ENCODE peak calls at places on chromosomes 1 and 21, in eight cellular contexts. J, N, F, U, W, I, Q and V are unnamed samples.

GRCh38 chr1:155008015-155008941 is 5.7 kb downstream of the ZBTB7B start:
- DNase-seq in J (peak), N (no peak), F (no peak), U (peak), W (no peak), I (peak), Q (no peak), V (no peak)

GRCh38 chr1:44947060-44947773 is 39.2 kb downstream of the EIF2B3 start:
- DNase-seq in J (peak), N (peak), F (peak), U (no peak), W (peak), I (no peak), Q (no peak), V (no peak)

GRCh38 chr21:38505654-38506523 is 7.6 kb upstream of the ERG start:
- DNase-seq in J (no peak), N (peak), F (peak), U (peak), W (no peak), I (peak), Q (peak), V (peak)

GRCh38 chr21:45309069-45309521 is 21.4 kb upstream of the POFUT2 start:
- DNase-seq in J (peak), N (peak), F (peak), U (peak), W (peak), I (no peak), Q (no peak), V (peak)

GRCh38 chr1:70436617-70437236 is 25.7 kb downstream of the CTH start:
- DNase-seq in J (no peak), N (peak), F (peak), U (no peak), W (no peak), I (no peak), Q (no peak), V (peak)

GRCh38 chr21:33026299-33026858 is 644 bp downstream of the OLIG2 start:
- DNase-seq in J (no peak), N (no peak), F (no peak), U (no peak), W (no peak), I (no peak), Q (no peak), V (no peak)

GRCh38 chr1:210796421-210796820 is 337.5 kb downstream of the KCNH1 start:
- DNase-seq in J (no peak), N (no peak), F (no peak), U (no peak), W (no peak), I (no peak), Q (no peak), V (no peak)

GRCh38 chr21:29647353-29647781 is 292.4 kb downstream of the GRIK1 start:
- DNase-seq in J (no peak), N (no peak), F (peak), U (peak), W (no peak), I (no peak), Q (no peak), V (peak)

GRCh38 chr1:147292635-147293251 is 50.3 kb downstream of the CHD1L start:
- DNase-seq in J (no peak), N (no peak), F (peak), U (no peak), W (no peak), I (no peak), Q (no peak), V (peak)

GRCh38 chr1:186022184-186022583 is 288.0 kb downstream of the HMCN1 start:
- DNase-seq in J (no peak), N (no peak), F (no peak), U (no peak), W (no peak), I (no peak), Q (no peak), V (no peak)

GRCh38 chr21:44364151-44365053 is 11.0 kb downstream of the TRPM2 start:
- DNase-seq in J (no peak), N (no peak), F (no peak), U (no peak), W (no peak), I (no peak), Q (no peak), V (no peak)

GRCh38 chr1:214427871-214428277 is 123.5 kb downstream of the PTPN14 start:
- DNase-seq in J (no peak), N (no peak), F (peak), U (no peak), W (no peak), I (no peak), Q (no peak), V (no peak)

GRCh38 chr1:112688781-112689193 is 14.3 kb downstream of the MOV10 start:
- DNase-seq in J (peak), N (no peak), F (no peak), U (no peak), W (no peak), I (no peak), Q (no peak), V (no peak)

GRCh38 chr1:101371259-101371658 is 134.4 kb downstream of the S1PR1 start:
- DNase-seq in J (no peak), N (no peak), F (peak), U (no peak), W (peak), I (no peak), Q (no peak), V (no peak)

GRCh38 chr1:113074237-113074636 is 1.2 kb downstream of the LRIG2 start:
- DNase-seq in J (no peak), N (no peak), F (no peak), U (no peak), W (no peak), I (no peak), Q (no peak), V (no peak)

GRCh38 chr1:41892211-41892840 is 26.4 kb downstream of the HIVEP3 start:
- DNase-seq in J (no peak), N (no peak), F (no peak), U (no peak), W (no peak), I (no peak), Q (no peak), V (no peak)

GRCh38 chr1:223219846-223220610 is 77.0 kb upstream of the TLR5 start:
- DNase-seq in J (peak), N (no peak), F (no peak), U (no peak), W (no peak), I (no peak), Q (no peak), V (no peak)

GRCh38 chr1:228039006-228039481 is 32.2 kb downstream of the WNT3A start:
- DNase-seq in J (no peak), N (no peak), F (no peak), U (no peak), W (no peak), I (no peak), Q (no peak), V (no peak)

GRCh38 chr1:151825811-151826660 is 5.6 kb downstream of the RORC start:
- DNase-seq in J (no peak), N (peak), F (no peak), U (peak), W (no peak), I (no peak), Q (no peak), V (no peak)

GRCh38 chr1:111404588-111404987 is 22.9 kb downstream of the OVGP1 start:
- DNase-seq in J (no peak), N (no peak), F (no peak), U (no peak), W (no peak), I (no peak), Q (no peak), V (no peak)

GRCh38 chr1:111402083-111402482 is 25.5 kb downstream of the OVGP1 start:
- DNase-seq in J (no peak), N (no peak), F (no peak), U (no peak), W (no peak), I (no peak), Q (no peak), V (no peak)

GRCh38 chr1:111406325-111406768 is 21.2 kb downstream of the OVGP1 start:
- DNase-seq in J (no peak), N (peak), F (peak), U (no peak), W (no peak), I (peak), Q (peak), V (no peak)

GRCh38 chr1:111412839-111413238 is 14.7 kb downstream of the OVGP1 start:
- DNase-seq in J (no peak), N (no peak), F (no peak), U (no peak), W (no peak), I (no peak), Q (no peak), V (no peak)

GRCh38 chr1:111407297-111407696 is 20.2 kb downstream of the OVGP1 start:
- DNase-seq in J (no peak), N (no peak), F (no peak), U (no peak), W (no peak), I (no peak), Q (no peak), V (no peak)
- TF ChIP-seq POLR2A in J (no peak), N (no peak), F (no peak), U (no peak), W (no peak), I (no peak), Q (no peak), V (no peak)

GRCh38 chr1:17438977-17439249 is 564 bp downstream of the RCC2 start:
- DNase-seq in J (peak), N (no peak), F (no peak), U (no peak), W (no peak), I (no peak), Q (no peak), V (no peak)

GRCh38 chr1:17436380-17437174 is 2.9 kb downstream of the RCC2 start:
- DNase-seq in J (no peak), N (no peak), F (no peak), U (no peak), W (no peak), I (no peak), Q (no peak), V (no peak)

GRCh38 chr1:17437260-17438175 is 2.0 kb downstream of the RCC2 start:
- DNase-seq in J (peak), N (peak), F (peak), U (peak), W (no peak), I (no peak), Q (no peak), V (peak)

GRCh38 chr1:17439250-17440073 is at the start of gene RCC2:
- DNase-seq in J (peak), N (peak), F (peak), U (peak), W (peak), I (peak), Q (peak), V (peak)

DNA sequence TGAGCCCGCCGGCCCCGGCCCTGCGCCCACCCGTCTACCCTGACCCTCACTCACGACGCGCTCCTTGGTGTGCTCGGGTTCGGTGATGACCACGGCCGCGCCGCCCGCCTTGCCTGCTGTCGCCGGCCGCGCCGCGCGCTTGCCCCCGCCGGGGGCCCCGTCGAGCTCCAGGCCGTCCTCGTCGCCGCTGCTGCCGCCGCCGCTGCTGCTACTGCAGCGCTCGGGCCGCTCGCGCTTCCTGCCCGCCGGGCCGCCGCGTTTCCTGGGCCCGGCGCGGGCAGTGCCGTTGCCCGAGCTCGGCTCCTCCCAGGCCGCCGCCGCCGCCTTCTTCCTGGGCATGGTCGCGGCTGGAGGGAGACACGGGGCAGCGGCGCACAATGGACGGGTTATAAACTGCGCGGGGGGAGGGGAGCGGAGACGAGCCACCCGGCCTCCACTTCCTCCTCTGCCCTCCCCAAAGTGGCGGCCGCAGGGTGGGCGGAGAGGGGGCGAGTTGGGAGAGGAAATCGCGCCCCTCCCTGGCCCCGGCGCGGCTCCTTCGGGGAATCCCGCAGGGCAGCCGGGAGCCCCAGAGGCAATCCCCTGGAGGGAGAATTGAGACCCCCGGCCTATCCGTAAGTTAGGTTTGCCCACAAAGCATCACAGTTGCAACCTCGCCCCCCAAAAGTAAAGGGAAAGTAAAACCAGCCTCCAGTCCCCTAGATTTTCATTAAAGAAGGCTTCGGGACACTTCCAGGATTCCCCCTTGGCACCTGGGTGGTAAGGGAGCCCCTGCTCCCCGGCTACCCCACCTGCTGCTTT is 1.1 kb downstream of the RCC2 start:
- DNase-seq in J (peak), N (peak), F (peak), U (peak), W (peak), I (peak), Q (no peak), V (peak)
- TF ChIP-seq POLR2A in J (no peak), N (no peak), F (peak), U (peak), W (no peak), I (no peak), Q (no peak), V (peak)

GRCh38 chr1:200894712-200895447 is at the start of gene INAVA:
- DNase-seq in J (no peak), N (no peak), F (no peak), U (no peak), W (no peak), I (peak), Q (peak), V (no peak)
- TF ChIP-seq POLR2A in J (no peak), N (no peak), F (no peak), U (no peak), W (no peak), I (peak), Q (no peak), V (no peak)

GRCh38 chr1:150579955-150580642 is 689 bp upstream of the MCL1 start:
- DNase-seq in J (no peak), N (no peak), F (no peak), U (no peak), W (no peak), I (no peak), Q (no peak), V (no peak)
- TF ChIP-seq POLR2A in J (no peak), N (no peak), F (no peak), U (no peak), W (no peak), I (no peak), Q (no peak), V (no peak)

DNA sequence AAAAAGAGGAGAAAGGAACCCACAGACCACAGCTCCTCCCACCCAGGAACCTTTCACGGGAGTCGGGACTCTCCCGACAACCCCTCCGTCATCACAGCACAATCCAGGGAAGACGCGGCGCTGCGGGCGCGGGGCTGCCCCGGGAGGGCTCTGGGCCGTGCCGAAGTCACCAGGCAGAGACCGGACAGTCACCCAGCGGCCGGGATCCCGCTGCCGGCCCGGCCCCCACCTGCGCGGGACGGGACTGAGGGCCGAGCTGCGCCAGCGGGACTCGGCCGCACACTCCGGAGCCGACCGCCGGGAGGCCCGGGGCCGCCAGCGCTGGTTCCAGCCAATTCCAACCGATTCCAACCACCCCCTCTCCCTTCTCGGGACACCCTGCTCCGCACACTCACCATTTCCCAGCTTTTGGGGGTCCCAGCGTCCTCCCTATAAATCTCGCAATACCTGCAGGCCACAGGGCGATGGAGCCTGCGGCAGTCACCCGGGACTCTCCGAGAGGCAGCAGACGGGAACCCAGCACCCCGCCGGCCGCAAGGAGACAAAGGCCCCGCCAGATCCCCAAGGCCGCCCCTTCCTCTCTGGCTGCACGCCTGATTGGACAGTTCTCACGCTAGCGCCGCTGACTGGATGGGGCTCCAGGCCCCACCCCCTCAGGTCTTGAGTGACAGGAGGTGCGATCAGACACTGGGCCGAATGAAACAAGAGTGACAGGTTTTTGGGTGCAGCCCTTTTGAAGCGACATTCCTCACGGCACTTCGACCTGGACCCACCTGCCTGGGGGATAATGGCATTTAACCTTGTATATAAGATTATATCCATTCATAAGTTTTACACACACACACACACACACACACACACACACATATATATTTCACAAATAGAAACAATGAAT is at the start of gene ZNF695:
- DNase-seq in J (peak), N (peak), F (peak), U (peak), W (peak), I (peak), Q (peak), V (peak)
- TF ChIP-seq POLR2A in J (no peak), N (no peak), F (no peak), U (peak), W (no peak), I (no peak), Q (no peak), V (peak)

GRCh38 chr1:99849744-99850457 is at the start of gene AGL:
- DNase-seq in J (peak), N (peak), F (peak), U (peak), W (peak), I (peak), Q (peak), V (peak)
- TF ChIP-seq POLR2A in J (peak), N (no peak), F (no peak), U (peak), W (peak), I (peak), Q (no peak), V (peak)

GRCh38 chr1:26306290-26307221 is at the start of gene UBXN11:
- DNase-seq in J (peak), N (peak), F (peak), U (peak), W (peak), I (peak), Q (peak), V (peak)
- TF ChIP-seq POLR2A in J (no peak), N (no peak), F (peak), U (peak), W (no peak), I (no peak), Q (no peak), V (peak)